ENCODE peak calls at places on chromosomes 2 and 18, in four cellular contexts. R is endothelial cell, N is neural crest cell, X is EH. P is an unnamed sample.

GRCh38 chr18:21598726-21599584 is 1.5 kb downstream of the ESCO1 start:
- DNase-seq in N (no peak), X (no peak), R (no peak), P (no peak)

GRCh38 chr2:37789988-37790387 is 118.5 kb upstream of the CDC42EP3 start:
- DNase-seq in R (no peak), N (no peak), X (peak), P (no peak)

GRCh38 chr2:127079358-127079920 is 27.5 kb downstream of the BIN1 start:
- DNase-seq in N (no peak), R (no peak), X (no peak), P (no peak)

GRCh38 chr2:160513120-160513519 is 19.5 kb upstream of the RBMS1 start:
- DNase-seq in N (no peak), R (no peak), X (no peak), P (no peak)

GRCh38 chr2:164599954-164600589 is 21.2 kb downstream of the GRB14 start:
- DNase-seq in X (peak), N (peak), R (peak), P (peak)

GRCh38 chr2:24189551-24189950 is 14.7 kb downstream of the FAM228A start:
- DNase-seq in R (no peak), N (no peak), X (no peak), P (no peak)

GRCh38 chr2:174336403-174337336 is 1.9 kb downstream of the SP9 start:
- DNase-seq in R (peak), N (peak), X (peak), P (no peak)

GRCh38 chr18:79845164-79845563 is 47.4 kb downstream of the KCNG2 start:
- DNase-seq in R (no peak), N (no peak), X (no peak), P (no peak)

GRCh38 chr2:241844066-241844728 is 14.5 kb downstream of the PDCD1 start:
- DNase-seq in R (peak), N (peak), X (peak), P (peak)

GRCh38 chr18:59056706-59057492 is 82.8 kb upstream of the SEC11C start:
- DNase-seq in R (peak), X (peak), N (peak), P (peak)

GRCh38 chr2:43024515-43024962 is 201.9 kb downstream of the ZFP36L2 start:
- DNase-seq in R (peak), X (peak), N (peak), P (peak)

GRCh38 chr2:237361194-237361986 is 52.6 kb downstream of the COL6A3 start:
- DNase-seq in N (no peak), X (peak), R (no peak), P (no peak)

GRCh38 chr2:95034221-95034620 is 8.7 kb downstream of the MAL start:
- DNase-seq in N (no peak), X (no peak), R (no peak), P (no peak)

GRCh38 chr2:237932731-237933131 is 34.1 kb upstream of the UBE2F start:
- DNase-seq in N (no peak), X (peak), R (no peak), P (peak)

GRCh38 chr2:126782648-126783047 is 116.0 kb upstream of the TEX51 start:
- DNase-seq in X (no peak), R (no peak), N (no peak), P (no peak)

GRCh38 chr18:8409151-8409550 is 200.1 kb upstream of the RAB12 start:
- DNase-seq in N (no peak), R (no peak), X (no peak), P (no peak)

GRCh38 chr18:45201489-45201888 is 413.8 kb upstream of the SLC14A2 start:
- DNase-seq in R (no peak), X (no peak), N (no peak), P (no peak)

GRCh38 chr2:96832751-96833507 is 10.9 kb downstream of the ANKRD23 start:
- DNase-seq in X (peak), R (peak), N (peak), P (peak)

GRCh38 chr2:182866461-182867369 is at the start of gene FRZB:
- DNase-seq in X (peak), R (peak), N (peak), P (peak)

GRCh38 chr18:7902399-7902839 is 335.3 kb downstream of the PTPRM start:
- DNase-seq in N (no peak), X (peak), R (no peak), P (peak)

GRCh38 chr2:226910384-226910783 is 74.5 kb downstream of the RHBDD1 start:
- DNase-seq in N (no peak), R (no peak), X (no peak), P (no peak)

GRCh38 chr18:53070706-53071105 is 730.7 kb downstream of the DCC start:
- DNase-seq in N (peak), X (no peak), R (no peak), P (no peak)

GRCh38 chr2:148645925-148646559 is 1.5 kb downstream of the EPC2 start:
- DNase-seq in N (no peak), R (peak), X (peak), P (peak)

GRCh38 chr18:39051013-39051412 is 1485.4 kb upstream of the CELF4 start:
- DNase-seq in R (no peak), N (no peak), X (no peak), P (no peak)

GRCh38 chr2:62221141-62221540 is 25.2 kb downstream of the B3GNT2 start:
- DNase-seq in X (peak), N (no peak), R (no peak), P (no peak)

GRCh38 chr2:40741532-40741931 is 289.6 kb upstream of the SLC8A1 start:
- DNase-seq in X (peak), N (no peak), R (no peak), P (no peak)

GRCh38 chr18:80056095-80056494 is 21.9 kb downstream of the RBFA start:
- DNase-seq in X (no peak), N (no peak), R (no peak), P (no peak)

GRCh38 chr2:168596881-168597280 is 140.8 kb downstream of the CERS6 start:
- DNase-seq in N (no peak), R (no peak), X (no peak), P (no peak)

GRCh38 chr2:220318508-220318907 is 691.1 kb downstream of the SLC4A3 start:
- DNase-seq in X (no peak), N (no peak), R (no peak), P (no peak)

GRCh38 chr2:86037795-86038192 is 67.9 kb downstream of the POLR1A start:
- DNase-seq in R (no peak), X (no peak), N (no peak), P (no peak)

GRCh38 chr18:76429262-76430126 is 65.5 kb downstream of the ZNF516 start:
- DNase-seq in N (no peak), X (no peak), R (no peak), P (no peak)

GRCh38 chr2:86752934-86753333 is 32.8 kb downstream of the RMND5A start:
- DNase-seq in R (no peak), N (no peak), X (no peak), P (no peak)

GRCh38 chr2:50241292-50241691 is 790.6 kb downstream of the NRXN1 start:
- DNase-seq in X (no peak), R (no peak), N (no peak), P (no peak)

GRCh38 chr18:38690626-38691025 is 1125.0 kb upstream of the CELF4 start:
- DNase-seq in N (no peak), R (no peak), X (no peak), P (no peak)

GRCh38 chr18:63098014-63098981 is 221.3 kb downstream of the BCL2 start:
- DNase-seq in N (no peak), R (peak), X (no peak), P (no peak)

GRCh38 chr2:171723724-171724683 is 36.7 kb downstream of the DYNC1I2 start:
- DNase-seq in N (no peak), X (peak), R (no peak), P (no peak)

GRCh38 chr18:55390898-55391297 is 197.1 kb downstream of the TCF4 start:
- DNase-seq in R (no peak), X (peak), N (no peak), P (no peak)

GRCh38 chr2:136067897-136068540 is 49.9 kb downstream of the CXCR4 start:
- DNase-seq in N (no peak), X (no peak), R (no peak), P (no peak)

P was measured in HFFc6.